ENCODE peak calls at places on chromosomes 3 and 15, in five cellular contexts. One of them, this sample, is unnamed.

GRCh38 chr3:186365202-186365974 is 3.4 kb upstream of the DGKG start:
- DNase-seq in ovary: no peak
- DNase-seq in spleen: no peak
- DNase-seq in A549: no peak
- DNase-seq in H54: peak
- DNase-seq in this sample: peak

GRCh38 chr15:24772709-24773373 is 97.3 kb downstream of the NPAP1 start:
- DNase-seq in ovary: peak
- DNase-seq in spleen: peak
- DNase-seq in A549: no peak
- DNase-seq in H54: no peak
- DNase-seq in this sample: peak

GRCh38 chr3:146160964-146161724 is at the start of gene PLOD2:
- DNase-seq in ovary: peak
- DNase-seq in spleen: peak
- DNase-seq in A549: peak
- DNase-seq in H54: peak
- DNase-seq in this sample: peak

GRCh38 chr3:67601919-67602608 is 52.3 kb downstream of the SUCLG2 start:
- DNase-seq in ovary: no peak
- DNase-seq in spleen: no peak
- DNase-seq in A549: no peak
- DNase-seq in H54: no peak
- DNase-seq in this sample: no peak

GRCh38 chr15:101505610-101506337 is 16.3 kb upstream of the PCSK6 start:
- DNase-seq in ovary: no peak
- DNase-seq in spleen: no peak
- DNase-seq in A549: no peak
- DNase-seq in H54: no peak
- DNase-seq in this sample: no peak

GRCh38 chr3:135982922-135983581 is 17.5 kb downstream of the PPP2R3A start:
- DNase-seq in ovary: no peak
- DNase-seq in spleen: no peak
- DNase-seq in A549: no peak
- DNase-seq in H54: no peak
- DNase-seq in this sample: no peak

GRCh38 chr3:50450135-50450911 is 53.1 kb downstream of the CACNA2D2 start:
- DNase-seq in ovary: no peak
- DNase-seq in spleen: peak
- DNase-seq in A549: no peak
- DNase-seq in H54: no peak
- DNase-seq in this sample: peak

GRCh38 chr3:37973250-37974054 is 17.1 kb upstream of the VILL start:
- DNase-seq in ovary: no peak
- DNase-seq in spleen: no peak
- DNase-seq in A549: no peak
- DNase-seq in H54: no peak
- DNase-seq in this sample: peak

GRCh38 chr3:108103971-108104797 is 13.4 kb upstream of the CD47 start:
- DNase-seq in ovary: peak
- DNase-seq in spleen: no peak
- DNase-seq in A549: no peak
- DNase-seq in H54: no peak
- DNase-seq in this sample: no peak

GRCh38 chr3:69181592-69182211 is 59.3 kb upstream of the LMOD3 start:
- DNase-seq in ovary: no peak
- DNase-seq in spleen: no peak
- DNase-seq in A549: no peak
- DNase-seq in H54: peak
- DNase-seq in this sample: no peak

GRCh38 chr3:187743195-187744141 is 1.8 kb downstream of the BCL6 start:
- DNase-seq in ovary: peak
- DNase-seq in spleen: peak
- DNase-seq in A549: peak
- DNase-seq in H54: no peak
- DNase-seq in this sample: peak
- TF ChIP-seq POLR2A in ovary: peak
- TF ChIP-seq POLR2A in spleen: no peak
- TF ChIP-seq POLR2A in A549: no peak
- TF ChIP-seq POLR2A in H54: no peak
- TF ChIP-seq POLR2A in this sample: no peak

DNA sequence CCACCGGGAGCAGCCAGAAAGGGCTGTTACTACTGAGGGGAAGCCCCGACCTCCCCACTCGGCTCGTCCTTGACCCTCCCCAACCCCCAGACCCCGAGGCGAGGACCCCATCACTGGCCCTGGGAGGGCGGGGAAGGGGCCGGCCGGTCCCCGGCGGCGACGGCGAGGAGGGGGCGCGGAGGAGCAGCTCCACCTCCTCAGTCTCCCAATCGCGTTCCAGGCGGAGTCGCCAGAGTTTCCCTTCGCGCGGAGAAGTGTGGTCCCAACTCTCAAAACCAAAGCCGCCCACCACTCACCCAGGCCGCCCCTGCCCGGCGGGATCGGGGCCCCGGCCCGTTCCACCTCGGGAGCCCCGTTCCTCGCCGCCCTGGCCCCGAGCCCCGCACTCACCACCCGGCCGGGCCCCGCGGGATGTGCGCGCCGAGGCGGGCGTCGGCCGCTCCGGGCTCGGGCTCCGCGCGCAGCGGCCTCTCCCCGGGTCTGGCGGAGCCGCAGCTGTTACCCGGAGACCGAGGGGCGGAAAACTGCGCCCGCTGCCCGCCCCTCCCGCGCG is 947 bp downstream of the PLXNB1 start:
- DNase-seq in ovary: peak
- DNase-seq in spleen: no peak
- DNase-seq in A549: no peak
- DNase-seq in H54: no peak
- DNase-seq in this sample: peak
- TF ChIP-seq POLR2A in ovary: peak
- TF ChIP-seq POLR2A in spleen: no peak
- TF ChIP-seq POLR2A in A549: no peak
- TF ChIP-seq POLR2A in H54: no peak
- TF ChIP-seq POLR2A in this sample: no peak

DNA sequence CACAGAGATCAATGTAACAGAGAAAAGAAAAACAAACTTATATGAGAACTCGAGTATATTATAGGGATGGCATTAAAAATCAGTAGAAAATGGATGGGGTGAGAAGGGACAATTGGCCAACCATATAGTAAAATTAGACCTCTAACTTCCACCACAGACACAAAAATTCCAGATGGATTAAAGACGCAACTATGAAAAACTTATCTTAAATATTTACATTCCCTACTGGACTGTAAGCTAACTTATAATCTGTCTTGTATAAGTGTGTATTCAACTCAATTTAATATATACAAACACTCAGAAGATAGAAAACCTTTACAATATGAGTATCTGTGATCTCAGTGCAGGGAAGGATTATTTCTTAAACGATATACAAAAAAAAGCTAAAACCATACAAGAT is 3.0 kb downstream of the MFAP1 start:
- DNase-seq in ovary: no peak
- DNase-seq in spleen: no peak
- DNase-seq in A549: no peak
- DNase-seq in H54: no peak
- DNase-seq in this sample: no peak
- TF ChIP-seq POLR2A in ovary: no peak
- TF ChIP-seq POLR2A in spleen: no peak
- TF ChIP-seq POLR2A in A549: no peak
- TF ChIP-seq POLR2A in H54: no peak
- TF ChIP-seq POLR2A in this sample: no peak

GRCh38 chr3:126432901-126433480 is 38.3 kb downstream of the CFAP100 start:
- DNase-seq in ovary: peak
- DNase-seq in spleen: peak
- DNase-seq in A549: no peak
- DNase-seq in H54: no peak
- DNase-seq in this sample: peak

GRCh38 chr3:126432361-126432760 is 37.7 kb downstream of the CFAP100 start:
- DNase-seq in ovary: no peak
- DNase-seq in spleen: no peak
- DNase-seq in A549: no peak
- DNase-seq in H54: no peak
- DNase-seq in this sample: no peak

GRCh38 chr3:126433496-126434263 is 39.0 kb downstream of the CFAP100 start:
- DNase-seq in ovary: peak
- DNase-seq in spleen: peak
- DNase-seq in A549: no peak
- DNase-seq in H54: no peak
- DNase-seq in this sample: peak

GRCh38 chr3:126434264-126434590 is 39.5 kb downstream of the CFAP100 start:
- DNase-seq in ovary: peak
- DNase-seq in spleen: no peak
- DNase-seq in A549: no peak
- DNase-seq in H54: no peak
- DNase-seq in this sample: peak

GRCh38 chr3:126431103-126431534 is 36.4 kb downstream of the CFAP100 start:
- DNase-seq in ovary: no peak
- DNase-seq in spleen: peak
- DNase-seq in A549: no peak
- DNase-seq in H54: no peak
- DNase-seq in this sample: no peak
- TF ChIP-seq POLR2A in ovary: no peak
- TF ChIP-seq POLR2A in spleen: no peak
- TF ChIP-seq POLR2A in A549: no peak
- TF ChIP-seq POLR2A in H54: no peak
- TF ChIP-seq POLR2A in this sample: no peak

DNA sequence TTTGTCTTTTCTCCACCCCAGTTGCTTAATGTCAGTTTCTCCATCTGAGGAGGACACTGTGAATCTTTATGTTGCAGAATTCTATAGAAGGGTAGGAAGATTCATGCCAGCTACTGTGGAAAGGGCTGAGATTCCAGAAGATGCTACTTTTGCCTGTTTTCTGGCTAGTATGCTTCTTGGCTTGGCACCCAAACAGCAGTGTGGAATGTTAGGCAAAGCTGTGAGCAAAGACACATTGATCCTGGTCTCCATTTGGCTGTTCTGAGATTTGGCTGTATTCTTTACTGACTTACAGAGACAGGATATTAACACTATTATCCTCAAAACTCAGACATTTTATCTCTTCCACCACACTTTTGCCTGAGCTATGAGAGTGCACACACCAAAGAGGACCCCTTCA is 39.3 kb downstream of the PDHB start:
- DNase-seq in ovary: no peak
- DNase-seq in spleen: no peak
- DNase-seq in A549: no peak
- DNase-seq in H54: no peak
- DNase-seq in this sample: no peak
- TF ChIP-seq POLR2A in ovary: no peak
- TF ChIP-seq POLR2A in spleen: no peak
- TF ChIP-seq POLR2A in A549: no peak
- TF ChIP-seq POLR2A in H54: no peak
- TF ChIP-seq POLR2A in this sample: no peak

DNA sequence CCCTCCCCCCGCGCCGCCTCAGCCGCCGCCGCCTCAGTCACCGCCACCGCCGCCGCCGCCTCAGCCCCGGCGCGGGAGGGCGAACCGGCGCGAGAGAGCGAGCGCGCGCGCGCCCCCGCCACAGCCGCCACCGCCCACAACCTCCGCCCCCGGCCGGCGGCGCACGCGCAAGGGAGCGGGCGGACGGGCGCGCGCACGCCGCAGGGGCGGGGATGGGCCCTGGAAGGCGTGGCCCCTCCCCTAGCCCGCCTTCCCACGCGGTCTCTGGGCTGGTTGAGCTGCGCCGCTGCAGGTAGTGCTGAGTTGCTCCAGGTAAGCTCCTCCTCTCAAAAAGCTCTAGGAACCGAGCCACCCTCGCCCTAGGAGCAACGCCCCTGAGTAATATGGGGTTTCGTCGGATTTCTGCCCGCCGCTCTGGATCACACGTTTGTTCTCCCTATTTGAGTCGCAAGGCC is at the start of gene TMCC1:
- DNase-seq in ovary: peak
- DNase-seq in spleen: peak
- DNase-seq in A549: peak
- DNase-seq in H54: peak
- DNase-seq in this sample: peak
- TF ChIP-seq POLR2A in ovary: no peak
- TF ChIP-seq POLR2A in spleen: no peak
- TF ChIP-seq POLR2A in A549: peak
- TF ChIP-seq POLR2A in H54: peak
- TF ChIP-seq POLR2A in this sample: no peak

This sample was measured in lower leg skin.